ENCODE peak calls at places on chromosomes 13 and 19, in four cellular contexts. I is PC-9, E is GM23248, Y is IMR-90. J is an unnamed sample. For H3K36me3 and H3K9me3, the result is how much of the 10 kb centered on the place peaks cover.

GRCh38 chr13:59446391-59446790 is 717.3 kb downstream of the DIAPH3 start:
- DNase-seq in E (no peak), I (no peak), Y (no peak), J (no peak)

GRCh38 chr13:91313103-91313502 is 34.4 kb upstream of the MIR17HG start:
- DNase-seq in I (no peak), Y (peak), E (peak), J (no peak)

GRCh38 chr19:40716031-40716654 is 543 bp downstream of the COQ8B start:
- DNase-seq in E (peak), Y (peak), I (no peak), J (peak)

GRCh38 chr19:27796540-27796939 is 1416.4 kb downstream of the UQCRFS1 start:
- DNase-seq in Y (no peak), I (no peak), E (no peak), J (no peak)

GRCh38 chr19:45471866-45472556 is 4.2 kb downstream of the FOSB start:
- DNase-seq in I (no peak), E (peak), Y (no peak), J (no peak)

GRCh38 chr19:5358173-5358800 is 17.7 kb upstream of the PTPRS start:
- DNase-seq in Y (peak), E (peak), I (no peak), J (no peak)

GRCh38 chr13:28533049-28533436 is 38.1 kb upstream of the FLT1 start:
- DNase-seq in E (no peak), Y (no peak), I (no peak), J (no peak)

GRCh38 chr13:28503182-28503980 is 8.5 kb upstream of the FLT1 start:
- DNase-seq in Y (peak), I (no peak), E (no peak), J (no peak)

GRCh38 chr19:1324792-1325567 is 39.3 kb downstream of the EFNA2 start:
- DNase-seq in I (peak), E (peak), Y (peak), J (peak)

GRCh38 chr19:7520131-7521051 is 2.0 kb upstream of the MCOLN1 start:
- DNase-seq in I (no peak), Y (no peak), E (no peak), J (no peak)

GRCh38 chr13:104450006-104450405 is 1383.8 kb upstream of the SLC10A2 start:
- DNase-seq in E (no peak), Y (no peak), I (no peak), J (no peak)

GRCh38 chr19:38409631-38410133 is 6.8 kb downstream of the FAM98C start:
- DNase-seq in Y (peak), I (no peak), E (peak), J (no peak)

GRCh38 chr13:99909836-99910619 is 61.5 kb downstream of the ZIC5 start:
- DNase-seq in I (no peak), Y (no peak), E (no peak), J (peak)

GRCh38 chr19:14542721-14543328 is 13.4 kb downstream of the TECR start:
- DNase-seq in Y (no peak), I (peak), E (peak), J (no peak)

GRCh38 chr13:74891610-74892009 is 590.4 kb downstream of the TBC1D4 start:
- DNase-seq in I (no peak), Y (peak), E (peak), J (peak)

GRCh38 chr19:1252221-1252817 is 3.9 kb downstream of the MIDN start:
- DNase-seq in E (peak), Y (peak), I (peak), J (peak)

GRCh38 chr13:48643159-48643558 is 10.6 kb upstream of the CYSLTR2 start:
- DNase-seq in E (no peak), I (no peak), Y (no peak), J (no peak)
- H3K36me3 ChIP-seq in E (under half), I (under half), Y (under half), J (under half)

GRCh38 chr19:53294786-53295441 is 27.4 kb upstream of the VN1R4 start:
- DNase-seq in I (no peak), Y (no peak), E (no peak), J (no peak)
- H3K9me3 ChIP-seq in I (under half), Y (under half), E (under half), J (under half)

GRCh38 chr13:98822238-98822606 is 69.8 kb upstream of the SLC15A1 start:
- DNase-seq in Y (peak), I (no peak), E (peak), J (no peak)

GRCh38 chr13:98826156-98826555 is 73.7 kb upstream of the SLC15A1 start:
- DNase-seq in E (no peak), I (no peak), Y (peak), J (no peak)

GRCh38 chr13:98823442-98823841 is 71.0 kb upstream of the SLC15A1 start:
- DNase-seq in Y (no peak), E (no peak), I (no peak), J (no peak)

GRCh38 chr13:98825659-98826058 is 73.2 kb upstream of the SLC15A1 start:
- DNase-seq in Y (no peak), E (no peak), I (no peak), J (no peak)

GRCh38 chr13:98824376-98825160 is 72.1 kb upstream of the SLC15A1 start:
- DNase-seq in E (peak), Y (peak), I (no peak), J (no peak)
- H3K36me3 ChIP-seq in E (under half), Y (under half), I (under half), J (under half)

DNA sequence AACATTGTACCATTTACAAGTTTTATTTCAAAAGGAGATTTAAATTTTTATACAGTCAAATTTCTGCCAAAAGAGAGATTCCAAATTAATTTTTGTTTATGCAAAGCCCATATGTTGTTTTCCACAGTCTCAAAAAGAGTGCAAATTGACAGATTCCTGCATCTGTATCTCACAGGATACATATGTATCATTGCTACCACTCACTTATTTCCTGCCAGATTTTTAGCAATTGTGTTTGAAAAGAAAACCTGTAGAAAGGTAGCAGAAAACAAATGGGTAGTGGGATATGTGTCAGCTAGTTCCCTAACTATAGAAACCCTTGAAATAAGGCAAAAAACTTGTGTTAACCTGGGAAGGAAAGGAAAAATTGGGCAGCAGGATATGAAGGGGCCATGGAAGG is 46.2 kb downstream of the DGKH start:
- DNase-seq in Y (no peak), E (no peak), I (no peak), J (no peak)
- H3K9me3 ChIP-seq in Y (under half), E (under half), I (under half), J (under half)